ENCODE peak calls at places on chromosomes 13 and 19, in nine cellular contexts. T is uterus; O is epithelial cell of esophagus; B is IMR-90; A is activated T-cell treated with anti-CD3 and anti-CD28 coated beads, Interleukin-2, amount 50 U/mL, for 72 hours; Q is AG09309; N is activated CD4-positive, alpha-beta T cell treated with anti-CD3 and anti-CD28 coated beads for 48 hours; K is effector CD4-positive, alpha-beta T cell; E is CD4-positive, alpha-beta memory T cell. G is an unnamed sample.

GRCh38 chr19:57786906-57787305 is 17.4 kb downstream of the ZNF586 start:
- DNase-seq in T (no peak), O (no peak), B (no peak), A (no peak), Q (no peak), N (no peak), K (no peak), E (no peak), G (no peak)

GRCh38 chr13:39956036-39956435 is 300.6 kb downstream of the COG6 start:
- DNase-seq in T (no peak), O (peak; percentile 8), B (no peak), A (peak; percentile 64), Q (no peak), N (peak; percentile 50), K (no peak), E (no peak), G (no peak)

GRCh38 chr19:17073869-17074627 is 1.2 kb downstream of the HAUS8 start:
- DNase-seq in T (no peak), O (no peak), B (peak; percentile 16), A (no peak), Q (no peak), N (no peak), K (no peak), E (peak; percentile 34), G (no peak)

GRCh38 chr19:45333609-45334303 is 6.8 kb upstream of the KLC3 start:
- DNase-seq in T (no peak), O (no peak), B (no peak), A (no peak), Q (no peak), N (no peak), K (no peak), E (no peak), G (no peak)

GRCh38 chr13:80235131-80235530 is 105.8 kb downstream of the SPRY2 start:
- DNase-seq in T (no peak), O (no peak), B (no peak), A (no peak), Q (no peak), N (no peak), K (no peak), E (no peak), G (peak; percentile 7)

GRCh38 chr19:15672580-15673175 is at the start of gene CYP4F12:
- DNase-seq in T (peak; percentile 92), O (peak; percentile 39), B (no peak), A (no peak), Q (no peak), N (peak; percentile 35), K (no peak), E (peak; percentile 26), G (no peak)

GRCh38 chr19:30360378-30361106 is 11.6 kb upstream of the ZNF536 start:
- DNase-seq in T (no peak), O (no peak), B (no peak), A (no peak), Q (no peak), N (no peak), K (no peak), E (no peak), G (peak; percentile 27)

GRCh38 chr19:34662919-34663318 is 14.0 kb downstream of the SCGB2B2 start:
- DNase-seq in T (no peak), O (peak; percentile 36), B (no peak), A (peak; percentile 41), Q (no peak), N (peak; percentile 62), K (no peak), E (peak; percentile 59), G (peak; percentile 2)

GRCh38 chr19:7104783-7105447 is 35.4 kb downstream of the ZNF557 start:
- DNase-seq in T (no peak), O (no peak), B (no peak), A (no peak), Q (no peak), N (no peak), K (no peak), E (no peak), G (peak; percentile 15)

GRCh38 chr19:19096641-19097627 is 33.1 kb downstream of the SLC25A42 start:
- DNase-seq in T (no peak), O (no peak), B (no peak), A (no peak), Q (no peak), N (no peak), K (no peak), E (no peak), G (no peak)

GRCh38 chr13:51222510-51223283 is 499 bp downstream of the FAM124A start:
- DNase-seq in T (no peak), O (no peak), B (no peak), A (peak; percentile 13), Q (no peak), N (no peak), K (no peak), E (no peak), G (no peak)

GRCh38 chr19:46602392-46603194 is 1.5 kb downstream of the CALM3 start:
- DNase-seq in T (peak; percentile 27), O (no peak), B (no peak), A (peak; percentile 59), Q (no peak), N (peak; percentile 79), K (no peak), E (no peak), G (peak; percentile 29)

GRCh38 chr19:13506550-13506878 is 235 bp upstream of the CACNA1A start:
- DNase-seq in T (no peak), O (no peak), B (peak; percentile 54), A (no peak), Q (peak; percentile 5), N (no peak), K (no peak), E (no peak), G (no peak)

GRCh38 chr13:66159526-66159925 is 1070.6 kb downstream of the PCDH9 start:
- DNase-seq in T (no peak), O (peak; percentile 27), B (no peak), A (no peak), Q (no peak), N (no peak), K (no peak), E (no peak), G (no peak)

GRCh38 chr19:45782820-45783785 is 813 bp upstream of the DMPK start:
- DNase-seq in T (peak; percentile 84), O (peak; percentile 29), B (peak; percentile 71), A (no peak), Q (peak; percentile 46), N (no peak), K (no peak), E (no peak), G (no peak)

GRCh38 chr13:29901714-29902631 is 51.6 kb upstream of the UBL3 start:
- DNase-seq in T (peak; percentile 32), O (peak; percentile 87), B (peak; percentile 97), A (no peak), Q (peak; percentile 79), N (peak; percentile 27), K (no peak), E (peak; percentile 56), G (no peak)

GRCh38 chr19:37077615-37077928 is 661 bp upstream of the ZNF420 start:
- DNase-seq in T (no peak), O (no peak), B (peak; percentile 11), A (no peak), Q (peak; percentile 1), N (no peak), K (no peak), E (no peak), G (peak; percentile 50)

GRCh38 chr13:42047561-42048322 is 706 bp upstream of the DGKH start:
- DNase-seq in T (peak; percentile 35), O (peak; percentile 82), B (peak; percentile 70), A (peak; percentile 23), Q (no peak), N (peak; percentile 36), K (peak; percentile 23), E (peak; percentile 21), G (no peak)

GRCh38 chr19:54231077-54231931 is 8.5 kb upstream of the LILRB3 start:
- DNase-seq in T (peak; percentile 83), O (peak; percentile 74), B (peak; percentile 73), A (peak; percentile 92), Q (peak; percentile 52), N (peak; percentile 90), K (peak; percentile 85), E (peak; percentile 59), G (peak; percentile 86)

GRCh38 chr19:6087074-6087506 is 23.2 kb downstream of the RFX2 start:
- DNase-seq in T (no peak), O (no peak), B (no peak), A (peak; percentile 53), Q (no peak), N (no peak), K (no peak), E (no peak), G (no peak)

GRCh38 chr13:35514166-35514565 is 37.7 kb upstream of the MAB21L1 start:
- DNase-seq in T (no peak), O (no peak), B (no peak), A (no peak), Q (no peak), N (no peak), K (no peak), E (no peak), G (no peak)

GRCh38 chr19:7772752-7773291 is 9.8 kb downstream of the CLEC4M start:
- DNase-seq in T (no peak), O (peak; percentile 63), B (no peak), A (peak; percentile 51), Q (no peak), N (peak; percentile 59), K (no peak), E (no peak), G (no peak)

GRCh38 chr13:24995225-24995804 is 100.6 kb upstream of the PABPC3 start:
- DNase-seq in T (no peak), O (peak; percentile 89), B (peak; percentile 82), A (peak; percentile 65), Q (peak; percentile 56), N (peak; percentile 66), K (peak; percentile 57), E (peak; percentile 58), G (peak; percentile 88)

G was measured in midbrain.